ENCODE peak calls at places on chromosomes 13 and 19, in four cellular contexts. W, D, X and Q are unnamed samples.

GRCh38 chr13:110942248-110942981 is 27.5 kb upstream of the ANKRD10 start:
- DNase-seq in X (no peak), W (peak), D (no peak), Q (no peak)

GRCh38 chr19:2455481-2456300 is 1.1 kb downstream of the LMNB2 start:
- DNase-seq in W (no peak), D (peak), X (peak), Q (peak)

GRCh38 chr19:19538077-19538764 is at the start of gene CILP2:
- DNase-seq in W (no peak), X (peak), D (no peak), Q (peak)

GRCh38 chr13:76976488-76976887 is 15.4 kb upstream of the CLN5 start:
- DNase-seq in X (no peak), D (no peak), W (no peak), Q (no peak)

GRCh38 chr19:425056-425455 is 16.1 kb upstream of the C2CD4C start:
- DNase-seq in D (no peak), W (no peak), X (no peak), Q (no peak)

GRCh38 chr13:90510319-90510718 is 837.2 kb upstream of the MIR17HG start:
- DNase-seq in D (no peak), W (no peak), X (no peak), Q (no peak)

GRCh38 chr19:33060586-33060985 is 4.1 kb downstream of the RHPN2 start:
- DNase-seq in W (no peak), X (no peak), D (no peak), Q (no peak)

GRCh38 chr13:50200988-50201387 is 185.7 kb downstream of the KCNRG start:
- DNase-seq in X (no peak), D (no peak), W (no peak), Q (no peak)

GRCh38 chr13:53028637-53029121 is at the start of gene OLFM4:
- DNase-seq in W (no peak), X (no peak), D (no peak), Q (no peak)

GRCh38 chr19:46015961-46016425 is 6.9 kb downstream of the PGLYRP1 start:
- DNase-seq in W (no peak), D (no peak), X (peak), Q (peak)

GRCh38 chr13:98528663-98529064 is 48.2 kb downstream of the STK24 start:
- DNase-seq in D (no peak), X (no peak), W (peak), Q (no peak)